ENCODE peak calls at places on chromosomes 1 and 21, in four cellular contexts. One of them, this sample, is unnamed.

GRCh38 chr1:22976127-22976460 is 3.4 kb upstream of the LACTBL1 start:
- DNase-seq in NCI-H774: no peak
- DNase-seq in stimulated activated CD8-positive, alpha-beta memory T cell treated with anti-CD3 and anti-CD28 coated beads, Interleukin-4, amount 100 ng/mL, for 48 hours: no peak
- DNase-seq in ecto neural progenitor cell: no peak
- DNase-seq in this sample: no peak

GRCh38 chr1:208461680-208462079 is 217.5 kb upstream of the PLXNA2 start:
- DNase-seq in NCI-H774: no peak
- DNase-seq in stimulated activated CD8-positive, alpha-beta memory T cell treated with anti-CD3 and anti-CD28 coated beads, Interleukin-4, amount 100 ng/mL, for 48 hours: no peak
- DNase-seq in ecto neural progenitor cell: no peak
- DNase-seq in this sample: no peak

GRCh38 chr1:17984510-17985085 is 123.0 kb upstream of the IGSF21 start:
- DNase-seq in NCI-H774: no peak
- DNase-seq in stimulated activated CD8-positive, alpha-beta memory T cell treated with anti-CD3 and anti-CD28 coated beads, Interleukin-4, amount 100 ng/mL, for 48 hours: peak
- DNase-seq in ecto neural progenitor cell: peak
- DNase-seq in this sample: no peak

GRCh38 chr21:35738342-35738961 is 321.9 kb downstream of the SETD4 start:
- DNase-seq in NCI-H774: no peak
- DNase-seq in stimulated activated CD8-positive, alpha-beta memory T cell treated with anti-CD3 and anti-CD28 coated beads, Interleukin-4, amount 100 ng/mL, for 48 hours: no peak
- DNase-seq in ecto neural progenitor cell: no peak
- DNase-seq in this sample: peak

GRCh38 chr1:81803423-81804103 is 2.8 kb downstream of the ADGRL2 start:
- DNase-seq in NCI-H774: no peak
- DNase-seq in stimulated activated CD8-positive, alpha-beta memory T cell treated with anti-CD3 and anti-CD28 coated beads, Interleukin-4, amount 100 ng/mL, for 48 hours: no peak
- DNase-seq in ecto neural progenitor cell: no peak
- DNase-seq in this sample: peak

GRCh38 chr1:181141431-181141910 is 53.0 kb downstream of the IER5 start:
- DNase-seq in NCI-H774: no peak
- DNase-seq in stimulated activated CD8-positive, alpha-beta memory T cell treated with anti-CD3 and anti-CD28 coated beads, Interleukin-4, amount 100 ng/mL, for 48 hours: peak
- DNase-seq in ecto neural progenitor cell: no peak
- DNase-seq in this sample: peak

GRCh38 chr1:211609120-211610024 is 30.4 kb upstream of the SLC30A1 start:
- DNase-seq in NCI-H774: no peak
- DNase-seq in stimulated activated CD8-positive, alpha-beta memory T cell treated with anti-CD3 and anti-CD28 coated beads, Interleukin-4, amount 100 ng/mL, for 48 hours: no peak
- DNase-seq in ecto neural progenitor cell: no peak
- DNase-seq in this sample: no peak

GRCh38 chr1:43520100-43520828 is 10.4 kb upstream of the PTPRF start:
- DNase-seq in NCI-H774: no peak
- DNase-seq in stimulated activated CD8-positive, alpha-beta memory T cell treated with anti-CD3 and anti-CD28 coated beads, Interleukin-4, amount 100 ng/mL, for 48 hours: no peak
- DNase-seq in ecto neural progenitor cell: no peak
- DNase-seq in this sample: no peak

GRCh38 chr1:156422602-156423091 is 53.6 kb downstream of the RHBG start:
- DNase-seq in NCI-H774: no peak
- DNase-seq in stimulated activated CD8-positive, alpha-beta memory T cell treated with anti-CD3 and anti-CD28 coated beads, Interleukin-4, amount 100 ng/mL, for 48 hours: no peak
- DNase-seq in ecto neural progenitor cell: no peak
- DNase-seq in this sample: no peak

GRCh38 chr1:114428083-114428754 is 82.8 kb downstream of the TRIM33 start:
- DNase-seq in NCI-H774: no peak
- DNase-seq in stimulated activated CD8-positive, alpha-beta memory T cell treated with anti-CD3 and anti-CD28 coated beads, Interleukin-4, amount 100 ng/mL, for 48 hours: no peak
- DNase-seq in ecto neural progenitor cell: no peak
- DNase-seq in this sample: peak

GRCh38 chr1:36762174-36762573 is 272.1 kb downstream of the GRIK3 start:
- DNase-seq in NCI-H774: no peak
- DNase-seq in stimulated activated CD8-positive, alpha-beta memory T cell treated with anti-CD3 and anti-CD28 coated beads, Interleukin-4, amount 100 ng/mL, for 48 hours: no peak
- DNase-seq in ecto neural progenitor cell: no peak
- DNase-seq in this sample: no peak

GRCh38 chr1:200224315-200224714 is 185.5 kb downstream of the ZNF281 start:
- DNase-seq in NCI-H774: no peak
- DNase-seq in stimulated activated CD8-positive, alpha-beta memory T cell treated with anti-CD3 and anti-CD28 coated beads, Interleukin-4, amount 100 ng/mL, for 48 hours: no peak
- DNase-seq in ecto neural progenitor cell: no peak
- DNase-seq in this sample: peak

GRCh38 chr1:69568435-69569280 is 936 bp downstream of the LRRC7 start:
- DNase-seq in NCI-H774: no peak
- DNase-seq in stimulated activated CD8-positive, alpha-beta memory T cell treated with anti-CD3 and anti-CD28 coated beads, Interleukin-4, amount 100 ng/mL, for 48 hours: no peak
- DNase-seq in ecto neural progenitor cell: peak
- DNase-seq in this sample: peak

GRCh38 chr1:17919525-17920439 is 164.6 kb downstream of the ACTL8 start:
- DNase-seq in NCI-H774: no peak
- DNase-seq in stimulated activated CD8-positive, alpha-beta memory T cell treated with anti-CD3 and anti-CD28 coated beads, Interleukin-4, amount 100 ng/mL, for 48 hours: no peak
- DNase-seq in ecto neural progenitor cell: peak
- DNase-seq in this sample: peak

GRCh38 chr1:32111040-32111628 is 3.3 kb downstream of the KPNA6 start:
- DNase-seq in NCI-H774: no peak
- DNase-seq in stimulated activated CD8-positive, alpha-beta memory T cell treated with anti-CD3 and anti-CD28 coated beads, Interleukin-4, amount 100 ng/mL, for 48 hours: no peak
- DNase-seq in ecto neural progenitor cell: no peak
- DNase-seq in this sample: no peak

GRCh38 chr1:30523055-30524020 is 200.0 kb downstream of the MATN1 start:
- DNase-seq in NCI-H774: no peak
- DNase-seq in stimulated activated CD8-positive, alpha-beta memory T cell treated with anti-CD3 and anti-CD28 coated beads, Interleukin-4, amount 100 ng/mL, for 48 hours: no peak
- DNase-seq in ecto neural progenitor cell: peak
- DNase-seq in this sample: no peak